ENCODE peak calls at places on chromosomes 3 and 15, in four cellular contexts. P is HepG2, B is K562, L is GM12878. O is an unnamed sample.

GRCh38 chr3:160472344-160472743 is 22.8 kb upstream of the TRIM59 start:
- DNase-seq in B (no peak), P (no peak), L (no peak), O (no peak)

GRCh38 chr15:70474367-70474681 is 289.0 kb downstream of the UACA start:
- DNase-seq in B (no peak), L (no peak), P (no peak), O (no peak)

GRCh38 chr15:93479679-93480078 is 390.7 kb upstream of the RGMA start:
- DNase-seq in B (no peak), L (no peak), P (no peak), O (no peak)

GRCh38 chr3:154931484-154931883 is 148.6 kb upstream of the MME start:
- DNase-seq in L (no peak), P (no peak), B (no peak), O (no peak)

GRCh38 chr15:78988361-78988911 is 43.6 kb upstream of the CTSH start:
- DNase-seq in L (peak; percentile 63), B (no peak), P (peak; percentile 97), O (peak; percentile 91)

GRCh38 chr3:107664614-107665013 is 141.9 kb downstream of the BBX start:
- DNase-seq in P (no peak), L (no peak), B (no peak), O (no peak)

GRCh38 chr3:71006810-71007785 is 576.4 kb downstream of the FOXP1 start:
- DNase-seq in B (peak; percentile 9), P (peak; percentile 20), L (no peak), O (peak; percentile 24)

GRCh38 chr3:69411331-69411730 is 25.4 kb upstream of the FRMD4B start:
- DNase-seq in L (no peak), B (no peak), P (no peak), O (no peak)

GRCh38 chr3:114144909-114145688 is 33.8 kb downstream of the DRD3 start:
- DNase-seq in B (no peak), L (no peak), P (no peak), O (peak; percentile 5)

GRCh38 chr15:101024111-101024695 is 105.0 kb downstream of the LRRK1 start:
- DNase-seq in P (no peak), L (no peak), B (no peak), O (no peak)

GRCh38 chr3:127254730-127255129 is 33.1 kb downstream of the PRR20G start:
- DNase-seq in P (peak; percentile 16), L (no peak), B (peak; percentile 19), O (peak; percentile 25)

GRCh38 chr3:139319428-139320402 is 24.1 kb upstream of the MRPS22 start:
- DNase-seq in B (peak; percentile 50), P (peak; percentile 23), L (no peak), O (peak; percentile 24)

GRCh38 chr3:8962226-8962861 is 928 bp downstream of the RAD18 start:
- DNase-seq in L (no peak), B (no peak), P (no peak), O (no peak)

GRCh38 chr15:76303909-76304308 is 7.4 kb downstream of the ETFA start:
- DNase-seq in P (no peak), B (no peak), L (no peak), O (no peak)

GRCh38 chr15:43908641-43909040 is 81.8 kb downstream of the WDR76 start:
- DNase-seq in B (no peak), L (no peak), P (no peak), O (no peak)

GRCh38 chr15:66621491-66622467 is 56.0 kb upstream of the LCTL start:
- DNase-seq in L (no peak), B (peak; percentile 73), P (no peak), O (no peak)

GRCh38 chr3:71031914-71032521 is 551.5 kb downstream of the FOXP1 start:
- DNase-seq in B (no peak), P (no peak), L (no peak), O (no peak)

GRCh38 chr3:13023251-13024055 is 49.8 kb downstream of the IQSEC1 start:
- DNase-seq in P (no peak), B (no peak), L (no peak), O (peak; percentile 28)

GRCh38 chr15:79058260-79058850 is 32.2 kb downstream of the RASGRF1 start:
- DNase-seq in P (no peak), L (no peak), B (no peak), O (no peak)

GRCh38 chr3:140499114-140499757 is 178.6 kb upstream of the TRIM42 start:
- DNase-seq in B (no peak), P (peak; percentile 12), L (no peak), O (peak; percentile 13)

GRCh38 chr15:84001037-84001436 is 234.5 kb upstream of the GOLGA6L4 start:
- DNase-seq in B (no peak), L (no peak), P (no peak), O (no peak)
- TF ChIP-seq JUNB in B (no peak), L (no peak), P (no peak), O (no peak)

GRCh38 chr15:39194431-39194830 is 386.4 kb upstream of the THBS1 start:
- DNase-seq in B (no peak), P (no peak), L (no peak), O (no peak)

GRCh38 chr15:39192979-39193559 is 387.8 kb upstream of the THBS1 start:
- DNase-seq in B (no peak), L (no peak), P (no peak), O (no peak)

GRCh38 chr15:39198044-39198625 is 382.7 kb upstream of the THBS1 start:
- DNase-seq in B (no peak), P (no peak), L (no peak), O (no peak)

GRCh38 chr15:39193611-39194010 is 387.3 kb upstream of the THBS1 start:
- DNase-seq in B (no peak), P (no peak), L (no peak), O (no peak)

DNA sequence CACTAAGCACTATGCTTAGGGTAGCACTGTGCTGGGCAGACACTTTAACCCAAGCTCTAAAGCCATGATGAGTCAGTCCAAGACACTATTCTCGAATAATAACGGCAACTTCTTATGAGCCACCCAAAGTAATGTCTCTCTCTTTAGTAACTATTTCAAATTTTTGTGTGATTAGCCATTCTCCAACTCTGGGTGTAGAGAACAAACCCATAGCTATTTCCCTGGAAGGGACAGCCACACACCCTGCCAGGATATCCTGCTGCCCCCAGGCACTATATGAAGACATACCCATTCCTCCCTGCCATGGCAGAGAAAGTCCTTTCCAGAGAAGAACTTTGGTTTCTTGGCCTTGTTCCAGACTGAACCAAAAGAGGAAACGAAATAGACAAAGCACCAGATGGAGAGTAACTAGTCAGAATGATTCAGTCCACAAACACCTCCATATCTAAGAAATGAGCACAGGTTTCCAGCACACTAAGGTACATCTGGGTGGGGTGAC is 384.8 kb upstream of the THBS1 start:
- DNase-seq in B (no peak), L (no peak), P (no peak), O (peak; percentile 43)
- TF ChIP-seq RAD21 in B (no peak), L (no peak), P (no peak), O (no peak)

DNA sequence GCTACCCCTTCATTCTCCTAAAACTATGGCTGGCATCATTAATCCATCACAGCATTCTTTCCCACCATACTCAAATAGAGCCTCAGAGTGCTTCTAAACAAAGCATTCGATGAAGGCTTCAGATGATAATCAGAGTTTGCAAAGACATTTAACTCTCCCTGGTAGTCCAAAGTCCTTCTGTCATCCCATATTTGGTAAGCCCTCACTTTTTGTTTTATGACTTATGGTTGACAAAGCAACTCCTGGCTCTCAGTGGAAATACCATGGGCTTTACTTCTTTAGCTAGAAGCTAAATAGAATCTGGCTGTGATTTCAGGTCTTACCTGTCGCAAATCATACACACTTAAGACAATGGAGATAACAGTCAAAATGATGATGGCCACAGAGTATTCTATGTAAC is 27.8 kb downstream of the ATP13A5 start:
- DNase-seq in B (no peak), P (peak; percentile 24), L (no peak), O (no peak)
- TF ChIP-seq JUNB in B (no peak), P (no peak), L (no peak), O (no peak)

GRCh38 chr3:56467108-56467507 is 1.2 kb downstream of the ERC2 start:
- DNase-seq in P (peak; percentile 64), B (peak; percentile 52), L (no peak), O (peak; percentile 80)
- TF ChIP-seq RAD21 in P (no peak), B (no peak), L (no peak), O (no peak)

DNA sequence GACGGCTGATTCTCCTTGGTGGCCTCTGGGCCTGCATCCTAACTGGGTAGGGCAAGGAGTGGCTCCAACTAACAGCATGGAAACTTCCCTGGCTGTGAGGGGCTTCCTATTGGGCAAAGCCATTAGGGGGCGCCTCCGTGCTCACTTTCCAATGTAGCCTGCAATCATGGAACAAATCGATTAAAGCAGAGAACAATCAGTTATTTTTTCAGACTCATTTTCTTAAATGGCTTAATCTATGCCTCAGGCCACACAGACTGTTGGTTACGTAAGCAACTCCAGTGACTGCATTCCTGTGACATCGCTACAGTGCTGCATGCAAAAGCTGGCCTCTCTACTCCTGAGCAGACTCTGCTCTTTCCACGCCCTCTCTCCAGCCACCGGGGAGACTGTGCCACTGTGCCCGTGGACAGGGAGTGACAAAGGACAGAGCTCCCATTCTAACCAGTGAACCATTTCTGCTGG is 278.9 kb downstream of the KLF13 start:
- DNase-seq in B (no peak), P (no peak), L (no peak), O (no peak)
- TF ChIP-seq JUNB in B (no peak), P (no peak), L (no peak), O (no peak)

DNA sequence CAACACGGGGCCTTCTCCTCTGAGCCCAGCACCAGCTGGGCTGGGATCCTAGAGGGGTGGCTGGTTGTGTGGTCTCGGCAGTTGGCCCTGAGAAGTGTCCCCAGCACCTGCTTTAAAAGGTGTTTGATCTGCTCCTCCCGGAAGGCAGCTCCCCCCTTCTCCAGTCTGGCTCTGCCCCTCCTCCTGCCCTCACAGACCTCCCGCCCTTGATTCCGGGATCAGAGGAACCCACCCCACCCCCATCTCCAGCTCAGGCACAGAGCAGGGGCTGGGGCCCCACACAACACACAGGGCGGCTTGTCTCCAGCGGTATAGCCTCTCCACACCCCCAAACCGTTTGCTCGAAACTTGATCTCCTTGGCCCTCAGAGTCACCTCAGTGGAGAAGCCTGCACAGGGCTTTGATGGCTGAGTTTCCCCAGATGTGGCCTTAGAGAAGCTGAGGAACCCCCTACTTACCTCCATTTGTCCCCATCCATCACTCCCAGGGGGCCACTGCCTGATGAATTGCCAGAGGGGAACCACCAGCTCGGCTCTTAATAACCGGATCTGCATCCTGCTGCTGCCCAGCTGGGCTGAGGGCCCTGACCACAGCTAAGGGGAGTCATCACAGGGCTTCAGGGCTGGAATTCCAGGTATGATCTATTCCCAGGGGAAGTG is 6.4 kb upstream of the STRA6 start:
- DNase-seq in P (peak; percentile 60), B (peak; percentile 61), L (no peak), O (no peak)
- TF ChIP-seq RAD21 in P (no peak), B (no peak), L (no peak), O (no peak)

O was measured in A549.